ENCODE peak calls at places on chromosomes 7 and 10, in four cellular contexts. One of them, this sample, is unnamed.

GRCh38 chr7:48455363-48455762 is 284.1 kb downstream of the ABCA13 start:
- DNase-seq in neural progenitor cell: no peak
- DNase-seq in mammary epithelial cell: no peak
- DNase-seq in heart left ventricle: no peak
- DNase-seq in this sample: no peak

GRCh38 chr10:108561649-108562048 is 1361.7 kb downstream of the XPNPEP1 start:
- DNase-seq in heart left ventricle: no peak
- DNase-seq in neural progenitor cell: no peak
- DNase-seq in mammary epithelial cell: no peak
- DNase-seq in this sample: no peak

GRCh38 chr7:143265017-143265693 is 1.9 kb downstream of the GSTK1 start:
- DNase-seq in heart left ventricle: no peak
- DNase-seq in mammary epithelial cell: no peak
- DNase-seq in neural progenitor cell: no peak
- DNase-seq in this sample: no peak

GRCh38 chr7:104805449-104806317 is 208.3 kb upstream of the KMT2E start:
- DNase-seq in mammary epithelial cell: no peak
- DNase-seq in heart left ventricle: no peak
- DNase-seq in neural progenitor cell: no peak
- DNase-seq in this sample: no peak

GRCh38 chr7:81887098-81887497 is 117.3 kb upstream of the HGF start:
- DNase-seq in heart left ventricle: no peak
- DNase-seq in neural progenitor cell: no peak
- DNase-seq in mammary epithelial cell: no peak
- DNase-seq in this sample: no peak

GRCh38 chr10:58436071-58436470 is 50.9 kb downstream of the TFAM start:
- DNase-seq in neural progenitor cell: no peak
- DNase-seq in heart left ventricle: no peak
- DNase-seq in mammary epithelial cell: peak; percentile 91
- DNase-seq in this sample: peak; percentile 95

GRCh38 chr10:31698169-31698890 is 230.3 kb downstream of the ARHGAP12 start:
- DNase-seq in mammary epithelial cell: no peak
- DNase-seq in heart left ventricle: peak; percentile 70
- DNase-seq in neural progenitor cell: no peak
- DNase-seq in this sample: peak; percentile 64

GRCh38 chr10:60828489-60828852 is 50.2 kb downstream of the CDK1 start:
- DNase-seq in neural progenitor cell: no peak
- DNase-seq in heart left ventricle: no peak
- DNase-seq in mammary epithelial cell: no peak
- DNase-seq in this sample: no peak

GRCh38 chr7:30760514-30761213 is 8.7 kb downstream of the INMT start:
- DNase-seq in heart left ventricle: no peak
- DNase-seq in mammary epithelial cell: no peak
- DNase-seq in neural progenitor cell: no peak
- DNase-seq in this sample: peak; percentile 11

GRCh38 chr10:74585231-74586087 is 240.9 kb upstream of the KAT6B start:
- DNase-seq in heart left ventricle: no peak
- DNase-seq in mammary epithelial cell: peak; percentile 31
- DNase-seq in neural progenitor cell: peak; percentile 32
- DNase-seq in this sample: no peak

GRCh38 chr7:116030626-116031276 is at the start of gene TFEC:
- DNase-seq in neural progenitor cell: no peak
- DNase-seq in heart left ventricle: no peak
- DNase-seq in mammary epithelial cell: peak; percentile 4
- DNase-seq in this sample: peak; percentile 37

GRCh38 chr7:103573479-103574058 is 127.6 kb upstream of the SLC26A5 start:
- DNase-seq in neural progenitor cell: peak; percentile 10
- DNase-seq in mammary epithelial cell: peak; percentile 15
- DNase-seq in heart left ventricle: no peak
- DNase-seq in this sample: peak; percentile 50

GRCh38 chr10:31940839-31941653 is 12.4 kb upstream of the ARHGAP12 start:
- DNase-seq in neural progenitor cell: no peak
- DNase-seq in heart left ventricle: no peak
- DNase-seq in mammary epithelial cell: peak; percentile 98
- DNase-seq in this sample: peak; percentile 98

GRCh38 chr10:89249066-89249465 is 2.5 kb downstream of the LIPA start:
- DNase-seq in heart left ventricle: no peak
- DNase-seq in mammary epithelial cell: no peak
- DNase-seq in neural progenitor cell: no peak
- DNase-seq in this sample: no peak

GRCh38 chr10:73781879-73782748 is at the start of gene CHCHD1:
- DNase-seq in neural progenitor cell: peak; percentile 93
- DNase-seq in mammary epithelial cell: peak; percentile 83
- DNase-seq in heart left ventricle: peak; percentile 94
- DNase-seq in this sample: peak; percentile 86

GRCh38 chr7:151614019-151614418 is 94.3 kb upstream of the RHEB start:
- DNase-seq in mammary epithelial cell: no peak
- DNase-seq in heart left ventricle: no peak
- DNase-seq in neural progenitor cell: no peak
- DNase-seq in this sample: no peak

GRCh38 chr7:158066085-158066484 is 521.5 kb downstream of the PTPRN2 start:
- DNase-seq in mammary epithelial cell: no peak
- DNase-seq in heart left ventricle: no peak
- DNase-seq in neural progenitor cell: no peak
- DNase-seq in this sample: no peak

GRCh38 chr10:69004821-69005220 is 16.2 kb downstream of the KIFBP start:
- DNase-seq in heart left ventricle: no peak
- DNase-seq in neural progenitor cell: peak; percentile 13
- DNase-seq in mammary epithelial cell: no peak
- DNase-seq in this sample: peak; percentile 46

GRCh38 chr7:157022681-157023588 is 12.5 kb upstream of the MNX1 start:
- DNase-seq in heart left ventricle: no peak
- DNase-seq in mammary epithelial cell: no peak
- DNase-seq in neural progenitor cell: peak; percentile 67
- DNase-seq in this sample: no peak

GRCh38 chr7:22393825-22394458 is 37.0 kb upstream of the RAPGEF5 start:
- DNase-seq in heart left ventricle: no peak
- DNase-seq in neural progenitor cell: no peak
- DNase-seq in mammary epithelial cell: peak; percentile 18
- DNase-seq in this sample: peak; percentile 41

GRCh38 chr10:113089581-113089980 is 139.5 kb downstream of the TCF7L2 start:
- DNase-seq in mammary epithelial cell: no peak
- DNase-seq in heart left ventricle: no peak
- DNase-seq in neural progenitor cell: no peak
- DNase-seq in this sample: no peak

GRCh38 chr10:70759769-70760168 is 25.4 kb downstream of the TBATA start:
- DNase-seq in heart left ventricle: no peak
- DNase-seq in mammary epithelial cell: peak; percentile 11
- DNase-seq in neural progenitor cell: no peak
- DNase-seq in this sample: peak; percentile 46

GRCh38 chr7:12619461-12620069 is 49.0 kb downstream of the SCIN start:
- DNase-seq in neural progenitor cell: no peak
- DNase-seq in heart left ventricle: no peak
- DNase-seq in mammary epithelial cell: no peak
- DNase-seq in this sample: no peak

GRCh38 chr10:73716251-73716650 is 18.3 kb upstream of the AGAP5 start:
- DNase-seq in heart left ventricle: no peak
- DNase-seq in mammary epithelial cell: no peak
- DNase-seq in neural progenitor cell: no peak
- DNase-seq in this sample: no peak

GRCh38 chr7:71682181-71682580 is 550.2 kb downstream of the GALNT17 start:
- DNase-seq in mammary epithelial cell: no peak
- DNase-seq in heart left ventricle: no peak
- DNase-seq in neural progenitor cell: no peak
- DNase-seq in this sample: no peak

DNA sequence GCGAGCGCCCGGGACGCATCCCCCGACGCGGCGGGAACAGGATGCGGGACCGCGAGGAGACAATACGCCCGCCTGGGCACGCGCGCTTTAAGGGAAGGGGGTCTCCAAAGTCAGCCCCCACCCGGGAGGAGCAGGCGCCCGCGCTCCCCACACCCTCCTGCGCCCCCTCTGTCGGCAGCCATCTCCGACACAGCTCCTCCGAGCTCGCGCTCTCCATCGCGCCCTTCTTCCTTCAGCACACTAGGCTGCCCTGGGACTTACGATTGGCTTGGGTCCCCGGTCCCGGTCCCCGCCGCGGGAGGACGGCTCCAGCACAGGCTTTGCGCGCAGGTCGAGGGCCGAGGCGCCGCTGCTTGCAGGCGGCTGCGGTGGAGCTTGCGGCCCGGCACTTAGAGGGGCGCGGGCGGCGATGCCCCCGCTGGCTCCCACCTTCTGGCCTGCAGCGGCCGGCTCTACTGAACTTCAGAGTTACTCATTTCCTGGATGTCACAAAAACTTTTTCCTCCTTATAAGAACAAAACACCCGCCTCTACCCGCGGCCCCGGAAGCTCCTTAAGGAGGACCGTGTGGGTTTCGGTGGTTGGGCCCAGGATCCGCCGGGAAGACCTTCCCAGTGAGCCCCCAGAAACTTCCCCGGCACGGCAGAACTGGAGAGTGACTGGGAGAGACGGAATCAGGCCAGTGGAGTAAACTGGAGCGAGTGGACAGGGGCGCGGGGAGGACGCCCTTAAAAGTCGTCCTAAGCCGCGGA is at the start of gene ITPRIP:
- DNase-seq in mammary epithelial cell: peak; percentile 82
- DNase-seq in heart left ventricle: peak; percentile 82
- DNase-seq in neural progenitor cell: peak; percentile 86
- DNase-seq in this sample: peak; percentile 83
- TF ChIP-seq CTCF in mammary epithelial cell: no peak
- TF ChIP-seq CTCF in heart left ventricle: peak; percentile 20
- TF ChIP-seq CTCF in neural progenitor cell: peak; percentile 37
- TF ChIP-seq CTCF in this sample: no peak

GRCh38 chr7:141074997-141075396 is 1.1 kb downstream of the TMEM178B start:
- DNase-seq in neural progenitor cell: no peak
- DNase-seq in mammary epithelial cell: no peak
- DNase-seq in heart left ventricle: no peak
- DNase-seq in this sample: no peak
- H3K4me3 ChIP-seq in neural progenitor cell: peak overlapping the region; percentile 81
- H3K4me3 ChIP-seq in mammary epithelial cell: no peak overlapping the region
- H3K4me3 ChIP-seq in heart left ventricle: peak overlapping the region; percentile 58
- H3K4me3 ChIP-seq in this sample: no peak overlapping the region

GRCh38 chr10:64118736-64119135 is 597.5 kb downstream of the REEP3 start:
- DNase-seq in neural progenitor cell: no peak
- DNase-seq in heart left ventricle: no peak
- DNase-seq in mammary epithelial cell: no peak
- DNase-seq in this sample: no peak

GRCh38 chr10:64115471-64115870 is 594.3 kb downstream of the REEP3 start:
- DNase-seq in mammary epithelial cell: no peak
- DNase-seq in neural progenitor cell: no peak
- DNase-seq in heart left ventricle: no peak
- DNase-seq in this sample: peak; percentile 11

GRCh38 chr10:64116731-64117130 is 595.5 kb downstream of the REEP3 start:
- DNase-seq in neural progenitor cell: no peak
- DNase-seq in mammary epithelial cell: no peak
- DNase-seq in heart left ventricle: no peak
- DNase-seq in this sample: peak; percentile 32

GRCh38 chr10:64113796-64114195 is 592.6 kb downstream of the REEP3 start:
- DNase-seq in mammary epithelial cell: no peak
- DNase-seq in neural progenitor cell: no peak
- DNase-seq in heart left ventricle: no peak
- DNase-seq in this sample: no peak

DNA sequence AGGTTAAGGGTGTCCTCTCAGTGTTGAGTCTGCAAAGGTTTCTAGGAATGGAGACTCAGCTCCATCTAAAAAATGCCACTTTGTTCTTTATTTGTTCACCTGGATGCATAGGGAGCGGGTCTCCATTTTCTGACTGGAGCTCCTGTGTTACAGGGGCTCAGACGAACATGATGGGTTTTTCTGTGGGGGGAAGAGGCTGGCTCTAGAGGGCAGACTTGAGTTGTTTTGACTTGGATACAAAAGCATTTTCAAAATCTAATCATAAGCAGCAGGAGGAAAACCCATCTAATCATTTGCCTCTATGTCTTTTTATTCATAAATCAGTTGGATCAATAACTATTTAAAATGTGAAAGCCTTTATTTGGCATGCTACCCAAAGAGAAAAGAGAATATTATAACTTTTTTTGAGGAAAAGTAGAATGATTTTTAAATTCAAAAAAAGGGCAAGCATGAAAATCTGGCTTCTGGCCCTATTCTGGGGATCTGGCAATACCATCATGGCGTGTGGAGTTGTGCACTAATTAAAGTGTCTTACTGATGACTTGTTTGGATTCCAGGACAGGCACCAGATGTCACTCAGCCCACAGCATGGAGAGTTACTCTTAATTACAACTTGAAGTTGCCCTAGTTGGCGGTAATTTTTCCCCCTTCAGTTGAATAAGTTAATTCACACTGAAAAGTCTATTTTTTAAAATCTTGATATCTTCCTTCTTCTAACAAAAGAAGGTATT is 594.9 kb downstream of the REEP3 start:
- DNase-seq in heart left ventricle: no peak
- DNase-seq in neural progenitor cell: peak; percentile 51
- DNase-seq in mammary epithelial cell: no peak
- DNase-seq in this sample: peak; percentile 5
- TF ChIP-seq CTCF in heart left ventricle: peak; percentile 56
- TF ChIP-seq CTCF in neural progenitor cell: peak; percentile 67
- TF ChIP-seq CTCF in mammary epithelial cell: no peak
- TF ChIP-seq CTCF in this sample: peak; percentile 36

DNA sequence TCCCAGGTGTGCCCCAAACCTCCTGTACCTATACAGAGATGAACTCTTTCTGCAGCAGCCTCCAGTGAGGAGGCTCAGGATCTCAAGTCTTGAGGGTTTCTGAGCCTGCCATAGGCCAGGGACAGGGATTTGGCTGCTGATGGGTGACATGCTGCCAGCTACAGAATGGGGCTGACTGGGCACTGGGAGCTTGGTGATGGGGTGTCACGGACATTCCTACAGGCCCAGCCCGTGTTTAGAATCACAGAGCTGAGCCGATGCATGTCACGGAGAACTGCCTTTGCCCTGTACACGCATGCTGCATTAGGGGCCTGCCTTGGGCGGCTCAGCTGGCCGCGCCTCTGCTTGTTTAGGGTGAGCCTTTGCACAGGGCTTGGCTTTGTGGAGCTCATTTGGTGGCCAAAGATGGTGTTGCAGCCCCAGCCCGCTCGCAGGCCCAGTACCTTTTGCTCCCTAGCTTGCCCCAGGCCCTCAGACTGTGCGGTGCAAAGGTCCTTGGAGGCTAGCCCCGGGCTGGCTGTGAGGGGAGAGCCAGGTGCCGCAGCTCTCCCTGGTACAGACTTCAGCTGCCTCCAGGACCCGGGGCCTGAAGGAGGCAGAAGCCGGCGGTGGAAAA is 108.4 kb upstream of the BTBD16 start:
- DNase-seq in mammary epithelial cell: no peak
- DNase-seq in neural progenitor cell: no peak
- DNase-seq in heart left ventricle: no peak
- DNase-seq in this sample: peak; percentile 19
- H3K4me3 ChIP-seq in mammary epithelial cell: no peak overlapping the region
- H3K4me3 ChIP-seq in neural progenitor cell: peak overlapping the region; percentile 89
- H3K4me3 ChIP-seq in heart left ventricle: peak overlapping the region; percentile 43
- H3K4me3 ChIP-seq in this sample: no peak overlapping the region

This sample was measured in epithelial cell of esophagus.